ENCODE peak calls at places on chromosomes 16 and 17, in seven cellular contexts. H is prostate gland; V is effector memory CD4-positive, alpha-beta T cell; K is stimulated activated CD8-positive, alpha-beta memory T cell treated with anti-CD3 and anti-CD28 coated beads, Interleukin-12 subunit alpha, Interleukin-12 subunit beta, amount 100 ng/mL, for 1 hour; M is GM10248; F is neural progenitor cell; R is fibroblast of pulmonary artery. A is an unnamed sample.

GRCh38 chr17:82470065-82470464 is 11.5 kb downstream of the NARF start:
- DNase-seq in H (no peak), V (no peak), K (no peak), M (no peak), F (no peak), R (no peak), A (no peak)

GRCh38 chr16:29675811-29676643 is 3.0 kb upstream of the QPRT start:
- DNase-seq in H (no peak), V (no peak), K (no peak), M (no peak), F (peak; percentile 70), R (peak; percentile 37), A (no peak)

GRCh38 chr17:4604111-4604644 is 19.8 kb downstream of the SMTNL2 start:
- DNase-seq in H (no peak), V (no peak), K (no peak), M (no peak), F (no peak), R (peak; percentile 55), A (no peak)

GRCh38 chr17:42827472-42827871 is 3.4 kb upstream of the BECN1 start:
- DNase-seq in H (no peak), V (no peak), K (no peak), M (no peak), F (no peak), R (no peak), A (no peak)

GRCh38 chr17:39605492-39606433 is 2.0 kb downstream of the NEUROD2 start:
- DNase-seq in H (no peak), V (no peak), K (no peak), M (no peak), F (peak; percentile 79), R (no peak), A (peak; percentile 51)

GRCh38 chr17:82267575-82268379 is 5.7 kb downstream of the CSNK1D start:
- DNase-seq in H (peak; percentile 71), V (no peak), K (no peak), M (no peak), F (no peak), R (peak; percentile 94), A (no peak)

GRCh38 chr16:30961384-30961783 is 3.8 kb downstream of the SETD1A start:
- DNase-seq in H (no peak), V (no peak), K (no peak), M (no peak), F (no peak), R (no peak), A (no peak)

GRCh38 chr16:47037746-47038458 is 64.4 kb upstream of the DNAJA2 start:
- DNase-seq in H (peak; percentile 82), V (peak; percentile 69), K (peak; percentile 82), M (peak; percentile 95), F (peak; percentile 88), R (peak; percentile 78), A (peak; percentile 96)

GRCh38 chr17:51091635-51092034 is 29.0 kb downstream of the SPAG9 start:
- DNase-seq in H (no peak), V (no peak), K (no peak), M (no peak), F (no peak), R (no peak), A (no peak)

GRCh38 chr17:44359458-44360143 is 4.1 kb downstream of the FAM171A2 start:
- DNase-seq in H (no peak), V (no peak), K (no peak), M (no peak), F (no peak), R (no peak), A (peak; percentile 27)

GRCh38 chr17:4318186-4318585 is 48.3 kb downstream of the UBE2G1 start:
- DNase-seq in H (no peak), V (no peak), K (no peak), M (no peak), F (no peak), R (no peak), A (no peak)

GRCh38 chr17:48641541-48642058 is 15.4 kb upstream of the HOXB9 start:
- DNase-seq in H (no peak), V (no peak), K (no peak), M (no peak), F (peak; percentile 40), R (no peak), A (peak; percentile 42)

GRCh38 chr17:82914375-82914774 is 74.6 kb upstream of the ZNF750 start:
- DNase-seq in H (no peak), V (no peak), K (no peak), M (peak; percentile 69), F (no peak), R (no peak), A (no peak)

GRCh38 chr16:63530208-63530607 is 1494.0 kb upstream of the CDH8 start:
- DNase-seq in H (no peak), V (no peak), K (no peak), M (no peak), F (peak; percentile 11), R (peak; percentile 27), A (no peak)

GRCh38 chr17:62819511-62820221 is 11.6 kb upstream of the MARCHF10 start:
- DNase-seq in H (peak; percentile 85), V (no peak), K (no peak), M (no peak), F (peak; percentile 67), R (peak; percentile 98), A (no peak)

GRCh38 chr17:29293890-29294579 is at the start of gene NUFIP2:
- DNase-seq in H (peak; percentile 100), V (peak; percentile 96), K (peak; percentile 97), M (peak; percentile 96), F (peak; percentile 99), R (peak; percentile 99), A (peak; percentile 99)

GRCh38 chr17:15123593-15124590 is 141.2 kb downstream of the PMP22 start:
- DNase-seq in H (no peak), V (no peak), K (no peak), M (no peak), F (no peak), R (no peak), A (no peak)

GRCh38 chr17:81867123-81867951 is 3.8 kb downstream of the ARHGDIA start:
- DNase-seq in H (no peak), V (no peak), K (no peak), M (no peak), F (peak; percentile 37), R (peak; percentile 62), A (peak; percentile 46)

GRCh38 chr17:38879878-38880727 is 10.2 kb downstream of the LASP1 start:
- DNase-seq in H (no peak), V (no peak), K (no peak), M (no peak), F (peak; percentile 85), R (peak; percentile 82), A (peak; percentile 35)

GRCh38 chr17:56213031-56213430 is 59.8 kb downstream of the ANKFN1 start:
- DNase-seq in H (no peak), V (no peak), K (no peak), M (no peak), F (no peak), R (no peak), A (no peak)

GRCh38 chr17:14621826-14622621 is 321.1 kb downstream of the HS3ST3B1 start:
- DNase-seq in H (no peak), V (no peak), K (no peak), M (no peak), F (no peak), R (no peak), A (no peak)

GRCh38 chr17:35645923-35646322 is 58.8 kb downstream of the AP2B1 start:
- DNase-seq in H (no peak), V (no peak), K (no peak), M (no peak), F (no peak), R (no peak), A (no peak)

GRCh38 chr16:10543231-10543630 is 37.2 kb downstream of the EMP2 start:
- DNase-seq in H (no peak), V (no peak), K (no peak), M (no peak), F (no peak), R (no peak), A (no peak)

GRCh38 chr17:61397086-61397842 is 2.4 kb upstream of the TBX2 start:
- DNase-seq in H (no peak), V (no peak), K (no peak), M (no peak), F (peak; percentile 82), R (no peak), A (no peak)

GRCh38 chr17:81231121-81231645 is 7.7 kb downstream of the TEPSIN start:
- DNase-seq in H (no peak), V (no peak), K (no peak), M (no peak), F (no peak), R (no peak), A (no peak)

GRCh38 chr17:2955931-2956582 is 107.3 kb downstream of the OR1D5 start:
- DNase-seq in H (no peak), V (no peak), K (no peak), M (no peak), F (no peak), R (no peak), A (peak; percentile 74)

GRCh38 chr16:24771779-24772157 is 42.3 kb downstream of the TNRC6A start:
- DNase-seq in H (no peak), V (no peak), K (no peak), M (no peak), F (no peak), R (peak; percentile 27), A (no peak)

GRCh38 chr16:81293909-81294802 is 20.6 kb upstream of the GAN start:
- DNase-seq in H (no peak), V (no peak), K (no peak), M (no peak), F (no peak), R (peak; percentile 33), A (no peak)

GRCh38 chr17:7839199-7839889 is 5.3 kb downstream of the KDM6B start:
- DNase-seq in H (no peak), V (no peak), K (no peak), M (no peak), F (no peak), R (no peak), A (no peak)

GRCh38 chr16:57556941-57557541 is 14.6 kb downstream of the ADGRG5 start:
- DNase-seq in H (no peak), V (no peak), K (no peak), M (no peak), F (no peak), R (no peak), A (no peak)

GRCh38 chr17:65277576-65277975 is 140.4 kb downstream of the RGS9 start:
- DNase-seq in H (no peak), V (no peak), K (no peak), M (no peak), F (no peak), R (peak; percentile 39), A (no peak)

GRCh38 chr17:45889579-45889978 is 4.8 kb upstream of the MAPT start:
- DNase-seq in H (no peak), V (no peak), K (no peak), M (no peak), F (peak; percentile 34), R (no peak), A (no peak)

GRCh38 chr16:89156740-89157645 is 14.6 kb upstream of the CDH15 start:
- DNase-seq in H (no peak), V (no peak), K (no peak), M (no peak), F (no peak), R (no peak), A (no peak)

GRCh38 chr17:76384987-76385891 is 830 bp downstream of the SPHK1 start:
- DNase-seq in H (no peak), V (peak; percentile 52), K (no peak), M (no peak), F (peak; percentile 47), R (peak; percentile 61), A (peak; percentile 76)

GRCh38 chr16:54576776-54577175 is 290.2 kb upstream of the IRX3 start:
- DNase-seq in H (no peak), V (no peak), K (no peak), M (no peak), F (peak; percentile 25), R (no peak), A (no peak)

GRCh38 chr16:1363501-1364041 is 11.8 kb downstream of the GNPTG start:
- DNase-seq in H (peak; percentile 51), V (peak; percentile 43), K (peak; percentile 39), M (peak; percentile 87), F (peak; percentile 72), R (peak; percentile 40), A (peak; percentile 92)

GRCh38 chr17:75774471-75774987 is 9.5 kb upstream of the GALK1 start:
- DNase-seq in H (no peak), V (no peak), K (no peak), M (no peak), F (no peak), R (no peak), A (peak; percentile 41)

GRCh38 chr16:31404353-31405064 is 11.4 kb downstream of the ITGAD start:
- DNase-seq in H (no peak), V (no peak), K (no peak), M (no peak), F (no peak), R (peak; percentile 30), A (peak; percentile 75)

A was measured in D341Med.